ENCODE peak calls at places on chromosomes 16 and 17, in ten cellular contexts. Y is body of pancreas, H is GM23338, T is colonic mucosa, F is transverse colon, B is esophagus squamous epithelium, X is fibroblast of the aortic adventitia, O is endodermal cell, E is choroid plexus epithelial cell, I is fibroblast of mammary gland. R is an unnamed sample.

GRCh38 chr16:21989141-21989540 is 11.8 kb downstream of the PDZD9 start:
- DNase-seq in Y (no peak), H (no peak), T (no peak), F (no peak), B (no peak), X (peak), O (no peak), E (no peak), I (peak), R (no peak)

GRCh38 chr16:27245276-27246231 is 23.0 kb downstream of the NSMCE1 start:
- DNase-seq in Y (no peak), H (no peak), T (no peak), F (no peak), B (no peak), X (peak), O (peak), E (peak), I (peak), R (peak)

GRCh38 chr17:1639549-1639948 is 6.0 kb downstream of the SCARF1 start:
- DNase-seq in Y (peak), H (no peak), T (no peak), F (no peak), B (no peak), X (no peak), O (peak), E (no peak), I (no peak), R (no peak)

GRCh38 chr17:54307326-54307725 is 484.6 kb downstream of the KIF2B start:
- DNase-seq in Y (no peak), H (no peak), T (no peak), F (no peak), B (no peak), X (peak), O (no peak), E (no peak), I (peak), R (no peak)

GRCh38 chr17:39981207-39982068 is 831 bp downstream of the PSMD3 start:
- DNase-seq in Y (no peak), H (no peak), T (no peak), F (no peak), B (no peak), X (no peak), O (no peak), E (peak), I (no peak), R (peak)

GRCh38 chr17:45234641-45235040 is 13.0 kb downstream of the FMNL1 start:
- DNase-seq in Y (no peak), H (peak), T (no peak), F (no peak), B (no peak), X (no peak), O (peak), E (no peak), I (no peak), R (no peak)

GRCh38 chr17:82489117-82489516 is 30.4 kb upstream of the FOXK2 start:
- DNase-seq in Y (no peak), H (no peak), T (no peak), F (no peak), B (no peak), X (peak), O (no peak), E (no peak), I (peak), R (peak)

GRCh38 chr17:78442648-78443128 is 64.2 kb downstream of the PGS1 start:
- DNase-seq in Y (peak), H (no peak), T (peak), F (peak), B (peak), X (no peak), O (peak), E (peak), I (peak), R (peak)

GRCh38 chr17:50149425-50150353 is 788 bp downstream of the PPP1R9B start:
- DNase-seq in Y (peak), H (peak), T (no peak), F (peak), B (no peak), X (peak), O (peak), E (peak), I (peak), R (no peak)

GRCh38 chr17:76207268-76207667 is 33.0 kb downstream of the RNF157 start:
- DNase-seq in Y (no peak), H (no peak), T (no peak), F (no peak), B (no peak), X (no peak), O (no peak), E (no peak), I (no peak), R (no peak)

GRCh38 chr16:30143347-30143702 is 20.3 kb upstream of the MAPK3 start:
- DNase-seq in Y (no peak), H (no peak), T (no peak), F (no peak), B (no peak), X (no peak), O (no peak), E (no peak), I (no peak), R (no peak)

GRCh38 chr17:82019905-82020873 is 2.5 kb downstream of the CENPX start:
- DNase-seq in Y (peak), H (peak), T (peak), F (peak), B (no peak), X (peak), O (peak), E (no peak), I (peak), R (no peak)

GRCh38 chr16:85611455-85612190 is 1.5 kb upstream of the GSE1 start:
- DNase-seq in Y (peak), H (peak), T (peak), F (peak), B (no peak), X (peak), O (peak), E (peak), I (peak), R (peak)

GRCh38 chr17:34816806-34817205 is 144.5 kb downstream of the CCT6B start:
- DNase-seq in Y (no peak), H (no peak), T (no peak), F (no peak), B (no peak), X (no peak), O (peak), E (no peak), I (no peak), R (no peak)

GRCh38 chr16:47965439-47965838 is 190.4 kb downstream of the ABCC12 start:
- DNase-seq in Y (no peak), H (peak), T (no peak), F (no peak), B (no peak), X (peak), O (peak), E (peak), I (peak), R (peak)

GRCh38 chr16:24883714-24884151 is 38.0 kb downstream of the SLC5A11 start:
- DNase-seq in Y (no peak), H (peak), T (no peak), F (no peak), B (no peak), X (no peak), O (peak), E (no peak), I (no peak), R (no peak)

GRCh38 chr17:2087597-2088211 is 32.8 kb downstream of the HIC1 start:
- DNase-seq in Y (no peak), H (no peak), T (peak), F (peak), B (no peak), X (peak), O (no peak), E (peak), I (peak), R (no peak)

GRCh38 chr16:69839798-69840409 is 77.8 kb downstream of the WWP2 start:
- DNase-seq in Y (peak), H (no peak), T (peak), F (peak), B (no peak), X (no peak), O (no peak), E (no peak), I (no peak), R (peak)

GRCh38 chr17:38584350-38584925 is 21.3 kb downstream of the SRCIN1 start:
- DNase-seq in Y (peak), H (peak), T (peak), F (peak), B (no peak), X (peak), O (peak), E (peak), I (peak), R (peak)

GRCh38 chr17:29150191-29150590 is 30.0 kb downstream of the MYO18A start:
- DNase-seq in Y (peak), H (no peak), T (no peak), F (no peak), B (no peak), X (no peak), O (no peak), E (no peak), I (no peak), R (no peak)

GRCh38 chr17:29148257-29148789 is 31.9 kb downstream of the MYO18A start:
- DNase-seq in Y (no peak), H (peak), T (no peak), F (no peak), B (no peak), X (no peak), O (no peak), E (no peak), I (no peak), R (no peak)

GRCh38 chr17:29148790-29149430 is 31.3 kb downstream of the MYO18A start:
- DNase-seq in Y (peak), H (peak), T (peak), F (peak), B (peak), X (peak), O (peak), E (peak), I (peak), R (peak)

GRCh38 chr17:29147682-29148081 is 32.5 kb downstream of the MYO18A start:
- DNase-seq in Y (no peak), H (no peak), T (no peak), F (no peak), B (no peak), X (no peak), O (no peak), E (no peak), I (no peak), R (no peak)

GRCh38 chr17:29149431-29150064 is 30.6 kb downstream of the MYO18A start:
- DNase-seq in Y (peak), H (no peak), T (peak), F (peak), B (no peak), X (peak), O (no peak), E (no peak), I (no peak), R (no peak)
- H3K4me3 ChIP-seq in Y (no peak), H (peak), T (peak), F (peak), B (peak), X (peak), O (peak), E (peak), I (peak), R (peak)

DNA sequence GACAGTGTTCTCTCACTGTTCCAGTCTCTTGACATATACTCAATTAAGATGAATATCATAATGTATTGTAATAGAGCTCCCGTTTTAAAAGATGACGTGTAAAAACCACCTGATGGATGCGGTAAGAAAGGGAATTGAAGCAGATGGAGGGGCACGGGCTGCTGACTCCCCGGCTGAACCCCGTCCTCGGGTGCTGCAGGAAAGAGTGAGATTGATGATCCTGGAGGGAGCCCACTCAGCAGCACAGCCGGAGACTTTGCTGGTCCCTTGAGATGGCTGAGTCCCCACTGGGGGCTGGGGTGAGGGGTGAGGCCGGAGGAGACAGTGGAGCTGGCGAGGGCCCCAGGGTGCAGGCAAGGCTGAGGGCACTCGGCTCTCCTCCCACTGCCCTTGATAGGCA is 217.4 kb downstream of the RPTOR start:
- DNase-seq in Y (no peak), H (no peak), T (no peak), F (no peak), B (no peak), X (no peak), O (peak), E (no peak), I (no peak), R (no peak)
- H3K4me3 ChIP-seq in Y (no peak), H (no peak), T (no peak), F (no peak), B (no peak), X (no peak), O (no peak), E (no peak), I (no peak), R (no peak)

DNA sequence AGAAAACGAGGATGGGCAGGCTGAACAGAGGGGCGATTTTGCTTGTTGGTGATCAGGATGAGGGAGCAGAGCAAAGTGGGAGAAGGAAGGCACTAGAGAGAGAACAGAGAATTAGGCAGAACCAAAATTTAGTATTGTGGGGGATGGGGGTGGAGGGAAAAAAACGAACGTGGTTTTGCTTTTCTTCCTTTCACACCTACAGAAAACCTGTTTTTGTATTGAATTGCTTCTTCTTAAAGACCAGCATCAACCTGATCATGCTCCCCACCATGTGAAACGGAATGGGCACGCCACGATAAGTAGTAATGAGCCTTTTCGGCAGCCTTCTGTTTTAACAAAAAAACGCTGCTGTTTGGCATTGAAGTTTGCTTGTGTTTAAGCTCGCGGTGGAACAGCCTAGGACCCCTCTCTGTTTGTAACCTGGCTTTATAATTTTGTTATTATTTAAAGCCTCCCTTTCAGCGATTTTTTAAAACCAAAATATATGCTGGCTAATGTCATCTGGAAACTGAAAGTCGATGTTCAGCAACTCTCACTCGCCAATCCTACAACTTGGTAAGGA is 36.8 kb downstream of the ERCC4 start:
- DNase-seq in Y (no peak), H (no peak), T (no peak), F (no peak), B (no peak), X (no peak), O (no peak), E (no peak), I (no peak), R (no peak)
- H3K4me3 ChIP-seq in Y (no peak), H (no peak), T (no peak), F (peak), B (peak), X (peak), O (no peak), E (no peak), I (peak), R (peak)

DNA sequence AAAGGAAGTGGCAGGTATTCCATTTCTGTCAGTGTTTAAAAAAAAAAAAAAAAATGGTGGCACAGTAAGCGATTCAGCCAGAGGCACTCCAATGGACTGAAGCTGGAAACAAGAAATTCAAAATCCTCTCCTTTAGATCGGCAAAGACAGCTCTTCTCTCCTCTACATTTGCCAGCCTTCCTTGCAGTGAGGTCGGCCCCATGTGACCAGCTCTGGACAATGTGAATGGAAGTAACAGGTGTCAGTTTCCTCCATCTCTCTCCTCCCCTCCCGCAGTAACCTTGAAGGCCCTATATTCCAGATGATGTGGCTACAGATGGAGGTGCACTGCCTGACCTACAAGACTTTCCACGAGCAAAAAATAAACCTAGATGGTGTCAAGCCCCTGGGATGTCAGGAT is 15.0 kb downstream of the CUEDC1 start:
- DNase-seq in Y (peak), H (peak), T (no peak), F (no peak), B (no peak), X (no peak), O (peak), E (no peak), I (no peak), R (no peak)
- H3K4me3 ChIP-seq in Y (no peak), H (no peak), T (no peak), F (no peak), B (no peak), X (no peak), O (no peak), E (no peak), I (no peak), R (no peak)

DNA sequence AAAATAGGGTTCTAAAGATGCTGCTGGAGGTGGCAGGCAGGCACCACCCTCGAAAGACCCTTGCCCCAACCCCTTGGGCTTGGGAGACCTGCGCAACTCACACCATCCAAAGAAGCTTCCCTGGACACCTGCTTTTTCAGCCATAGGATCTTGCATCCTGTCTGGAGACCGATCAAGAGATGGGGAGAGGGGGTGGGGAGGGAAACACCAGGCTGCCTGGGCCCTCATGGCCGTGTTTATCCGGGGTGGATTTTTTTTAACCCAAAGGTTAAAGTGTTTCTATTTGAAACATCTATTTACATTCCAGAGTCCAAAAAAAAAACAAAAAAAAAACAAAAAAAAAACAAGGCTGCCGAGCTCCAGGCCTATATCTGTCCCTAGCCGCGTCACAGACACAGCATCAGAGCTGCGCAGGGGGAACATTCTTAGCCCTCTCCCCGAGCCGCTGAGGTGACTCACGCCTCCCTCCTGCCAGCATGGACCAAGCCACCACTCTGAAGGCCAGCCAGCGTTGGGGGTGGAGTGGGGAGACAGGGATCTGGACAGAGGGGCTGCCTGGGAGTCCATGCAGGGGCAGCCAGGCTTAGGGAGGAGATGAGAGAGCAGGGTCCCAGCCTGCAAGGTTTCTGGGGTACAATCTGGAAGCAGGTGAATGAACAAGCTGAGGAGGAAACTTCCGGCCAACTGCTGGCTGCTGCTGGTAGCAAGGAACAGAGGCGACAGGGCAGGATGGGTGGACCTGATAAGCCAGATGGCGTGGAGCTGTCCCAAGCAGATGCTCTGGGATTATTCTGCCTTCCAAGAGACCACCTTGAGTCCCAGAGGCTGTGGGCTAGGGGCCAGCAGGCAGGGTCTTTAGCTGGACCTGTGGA is 14.8 kb downstream of the HDAC5 start:
- DNase-seq in Y (peak), H (no peak), T (peak), F (peak), B (no peak), X (peak), O (peak), E (peak), I (peak), R (peak)
- H3K4me3 ChIP-seq in Y (no peak), H (no peak), T (no peak), F (no peak), B (peak), X (peak), O (no peak), E (no peak), I (peak), R (no peak)

R was measured in astrocyte of the spinal cord.